ENCODE peak calls at places on chromosomes 2 and 18, in ten cellular contexts. P, Y, T, L, D, I, H, K, J and G are unnamed samples.

GRCh38 chr2:136206613-136207012 is 88.7 kb upstream of the CXCR4 start:
- DNase-seq in P (peak), Y (no peak), T (peak), L (no peak), D (no peak), I (no peak), H (no peak), K (no peak), J (no peak), G (no peak)

GRCh38 chr2:44949329-44950151 is 8.0 kb downstream of the SIX3 start:
- DNase-seq in P (no peak), Y (no peak), T (no peak), L (no peak), D (no peak), I (no peak), H (no peak), K (no peak), J (peak), G (no peak)

GRCh38 chr2:10036095-10036879 is 7.1 kb upstream of the KLF11 start:
- DNase-seq in P (peak), Y (no peak), T (no peak), L (peak), D (peak), I (no peak), H (peak), K (peak), J (no peak), G (no peak)

GRCh38 chr18:61992285-61992684 is 99.5 kb upstream of the RNF152 start:
- DNase-seq in P (no peak), Y (no peak), T (no peak), L (no peak), D (no peak), I (no peak), H (no peak), K (no peak), J (no peak), G (no peak)

GRCh38 chr2:199463000-199463692 is 5.4 kb upstream of the SATB2 start:
- DNase-seq in P (peak), Y (no peak), T (no peak), L (peak), D (peak), I (peak), H (peak), K (no peak), J (peak), G (peak)

GRCh38 chr2:238915596-238915995 is 67.7 kb downstream of the TWIST2 start:
- DNase-seq in P (no peak), Y (no peak), T (no peak), L (peak), D (no peak), I (no peak), H (no peak), K (peak), J (peak), G (no peak)

GRCh38 chr2:174764281-174765063 is at the start of gene CHRNA1:
- DNase-seq in P (no peak), Y (no peak), T (no peak), L (no peak), D (no peak), I (no peak), H (no peak), K (no peak), J (no peak), G (no peak)

GRCh38 chr18:58005885-58006523 is 38.0 kb upstream of the NEDD4L start:
- DNase-seq in P (no peak), Y (no peak), T (no peak), L (no peak), D (no peak), I (no peak), H (no peak), K (no peak), J (no peak), G (no peak)

GRCh38 chr2:128381001-128381938 is 62.6 kb upstream of the HS6ST1 start:
- DNase-seq in P (peak), Y (no peak), T (no peak), L (peak), D (peak), I (no peak), H (peak), K (peak), J (peak), G (no peak)

GRCh38 chr2:214393796-214394195 is 17.1 kb upstream of the VWC2L start:
- DNase-seq in P (no peak), Y (no peak), T (no peak), L (no peak), D (no peak), I (no peak), H (no peak), K (no peak), J (no peak), G (no peak)

GRCh38 chr2:185608799-185609198 is 129.8 kb upstream of the FSIP2 start:
- DNase-seq in P (no peak), Y (no peak), T (no peak), L (no peak), D (no peak), I (no peak), H (no peak), K (no peak), J (no peak), G (no peak)

GRCh38 chr18:71116535-71116934 is 827.7 kb downstream of the SOCS6 start:
- DNase-seq in P (no peak), Y (no peak), T (no peak), L (no peak), D (peak), I (no peak), H (peak), K (no peak), J (no peak), G (no peak)

GRCh38 chr2:195899226-195899625 is 169.4 kb downstream of the DNAH7 start:
- DNase-seq in P (no peak), Y (no peak), T (no peak), L (no peak), D (no peak), I (no peak), H (no peak), K (no peak), J (no peak), G (no peak)

GRCh38 chr18:49547701-49548100 is 14.2 kb upstream of the LIPG start:
- DNase-seq in P (no peak), Y (no peak), T (no peak), L (no peak), D (no peak), I (no peak), H (no peak), K (no peak), J (no peak), G (no peak)

GRCh38 chr2:96530144-96530430 is 6.5 kb upstream of the ARID5A start:
- DNase-seq in P (no peak), Y (no peak), T (no peak), L (no peak), D (no peak), I (no peak), H (no peak), K (no peak), J (no peak), G (no peak)

GRCh38 chr2:172551266-172551665 is 4.6 kb upstream of the PDK1 start:
- DNase-seq in P (no peak), Y (no peak), T (no peak), L (no peak), D (no peak), I (no peak), H (no peak), K (no peak), J (no peak), G (no peak)

GRCh38 chr2:226756131-226756530 is 43.5 kb downstream of the IRS1 start:
- DNase-seq in P (no peak), Y (no peak), T (no peak), L (no peak), D (no peak), I (no peak), H (no peak), K (no peak), J (no peak), G (no peak)

GRCh38 chr2:77105008-77105407 is 417.2 kb downstream of the LRRTM4 start:
- DNase-seq in P (no peak), Y (no peak), T (no peak), L (no peak), D (no peak), I (no peak), H (no peak), K (no peak), J (no peak), G (no peak)

GRCh38 chr2:102463160-102463559 is 9.9 kb upstream of the SLC9A4 start:
- DNase-seq in P (no peak), Y (no peak), T (no peak), L (no peak), D (no peak), I (no peak), H (no peak), K (no peak), J (no peak), G (no peak)

GRCh38 chr2:99485824-99486223 is 4.0 kb downstream of the REV1 start:
- DNase-seq in P (no peak), Y (no peak), T (no peak), L (no peak), D (no peak), I (no peak), H (peak), K (no peak), J (no peak), G (no peak)

GRCh38 chr18:75353357-75353756 is 74.1 kb downstream of the SMIM21 start:
- DNase-seq in P (no peak), Y (no peak), T (no peak), L (no peak), D (no peak), I (no peak), H (no peak), K (no peak), J (no peak), G (no peak)

GRCh38 chr2:29130295-29130694 is 15.1 kb downstream of the CLIP4 start:
- DNase-seq in P (no peak), Y (no peak), T (no peak), L (peak), D (no peak), I (no peak), H (no peak), K (no peak), J (no peak), G (no peak)

GRCh38 chr2:178070824-178071223 is 1.8 kb downstream of the PDE11A start:
- DNase-seq in P (no peak), Y (no peak), T (no peak), L (no peak), D (no peak), I (no peak), H (no peak), K (no peak), J (no peak), G (no peak)

GRCh38 chr2:212539145-212539880 is 711 bp upstream of the ERBB4 start:
- DNase-seq in P (no peak), Y (peak), T (no peak), L (peak), D (peak), I (peak), H (peak), K (no peak), J (peak), G (no peak)

GRCh38 chr2:223979730-223980396 is 22.6 kb downstream of the MRPL44 start:
- DNase-seq in P (no peak), Y (no peak), T (no peak), L (no peak), D (no peak), I (no peak), H (no peak), K (no peak), J (no peak), G (no peak)

GRCh38 chr2:127541849-127542630 is 6.6 kb downstream of the MYO7B start:
- DNase-seq in P (no peak), Y (no peak), T (no peak), L (no peak), D (no peak), I (peak), H (no peak), K (no peak), J (no peak), G (no peak)

GRCh38 chr2:29628078-29628765 is 293.2 kb downstream of the ALK start:
- DNase-seq in P (no peak), Y (no peak), T (no peak), L (no peak), D (no peak), I (no peak), H (no peak), K (no peak), J (no peak), G (no peak)

GRCh38 chr18:38453880-38454279 is 888.3 kb upstream of the CELF4 start:
- DNase-seq in P (no peak), Y (no peak), T (no peak), L (no peak), D (no peak), I (no peak), H (no peak), K (no peak), J (no peak), G (no peak)

GRCh38 chr2:150535176-150535575 is 47.7 kb upstream of the RND3 start:
- DNase-seq in P (no peak), Y (no peak), T (no peak), L (no peak), D (no peak), I (no peak), H (no peak), K (no peak), J (no peak), G (no peak)

GRCh38 chr2:33136570-33136969 is 189.8 kb downstream of the LTBP1 start:
- DNase-seq in P (no peak), Y (no peak), T (no peak), L (no peak), D (no peak), I (no peak), H (no peak), K (no peak), J (no peak), G (no peak)

GRCh38 chr2:80968450-80968849 is 663.9 kb upstream of the LRRTM1 start:
- DNase-seq in P (no peak), Y (no peak), T (no peak), L (no peak), D (no peak), I (no peak), H (no peak), K (no peak), J (no peak), G (no peak)

GRCh38 chr2:187232749-187233148 is 215.3 kb downstream of the CALCRL start:
- DNase-seq in P (no peak), Y (no peak), T (no peak), L (no peak), D (no peak), I (no peak), H (no peak), K (no peak), J (no peak), G (no peak)

GRCh38 chr2:44155577-44156446 is 12.9 kb upstream of the PPM1B start:
- DNase-seq in P (no peak), Y (no peak), T (no peak), L (no peak), D (no peak), I (no peak), H (no peak), K (no peak), J (no peak), G (no peak)

GRCh38 chr2:79860233-79861058 is 347.6 kb downstream of the CTNNA2 start:
- DNase-seq in P (no peak), Y (no peak), T (no peak), L (no peak), D (no peak), I (no peak), H (no peak), K (no peak), J (no peak), G (no peak)

GRCh38 chr2:223815884-223816570 is 21.4 kb downstream of the AP1S3 start:
- DNase-seq in P (no peak), Y (no peak), T (no peak), L (no peak), D (no peak), I (no peak), H (no peak), K (no peak), J (no peak), G (no peak)

GRCh38 chr18:37987901-37988300 is 422.3 kb upstream of the CELF4 start:
- DNase-seq in P (no peak), Y (no peak), T (no peak), L (no peak), D (no peak), I (no peak), H (no peak), K (no peak), J (no peak), G (no peak)

GRCh38 chr2:220163486-220163885 is 536.1 kb downstream of the SLC4A3 start:
- DNase-seq in P (no peak), Y (no peak), T (no peak), L (no peak), D (no peak), I (no peak), H (no peak), K (no peak), J (no peak), G (no peak)

GRCh38 chr2:32063310-32064020 is at the start of gene SPAST:
- DNase-seq in P (peak), Y (peak), T (peak), L (peak), D (peak), I (peak), H (peak), K (peak), J (peak), G (peak)
- TF ChIP-seq POLR2A in P (peak), Y (peak), T (peak), L (no peak), D (no peak), I (peak), H (peak), K (peak), J (peak), G (peak)

GRCh38 chr2:169583494-169583893 is 657 bp upstream of the PPIG start:
- DNase-seq in P (no peak), Y (no peak), T (no peak), L (no peak), D (no peak), I (no peak), H (no peak), K (no peak), J (no peak), G (no peak)

GRCh38 chr2:169585673-169586072 is 1.5 kb downstream of the PPIG start:
- DNase-seq in P (no peak), Y (no peak), T (no peak), L (no peak), D (peak), I (no peak), H (no peak), K (no peak), J (no peak), G (no peak)

GRCh38 chr2:169579044-169579443 is 5.1 kb upstream of the PPIG start:
- DNase-seq in P (no peak), Y (no peak), T (no peak), L (no peak), D (no peak), I (no peak), H (no peak), K (no peak), J (no peak), G (no peak)

DNA sequence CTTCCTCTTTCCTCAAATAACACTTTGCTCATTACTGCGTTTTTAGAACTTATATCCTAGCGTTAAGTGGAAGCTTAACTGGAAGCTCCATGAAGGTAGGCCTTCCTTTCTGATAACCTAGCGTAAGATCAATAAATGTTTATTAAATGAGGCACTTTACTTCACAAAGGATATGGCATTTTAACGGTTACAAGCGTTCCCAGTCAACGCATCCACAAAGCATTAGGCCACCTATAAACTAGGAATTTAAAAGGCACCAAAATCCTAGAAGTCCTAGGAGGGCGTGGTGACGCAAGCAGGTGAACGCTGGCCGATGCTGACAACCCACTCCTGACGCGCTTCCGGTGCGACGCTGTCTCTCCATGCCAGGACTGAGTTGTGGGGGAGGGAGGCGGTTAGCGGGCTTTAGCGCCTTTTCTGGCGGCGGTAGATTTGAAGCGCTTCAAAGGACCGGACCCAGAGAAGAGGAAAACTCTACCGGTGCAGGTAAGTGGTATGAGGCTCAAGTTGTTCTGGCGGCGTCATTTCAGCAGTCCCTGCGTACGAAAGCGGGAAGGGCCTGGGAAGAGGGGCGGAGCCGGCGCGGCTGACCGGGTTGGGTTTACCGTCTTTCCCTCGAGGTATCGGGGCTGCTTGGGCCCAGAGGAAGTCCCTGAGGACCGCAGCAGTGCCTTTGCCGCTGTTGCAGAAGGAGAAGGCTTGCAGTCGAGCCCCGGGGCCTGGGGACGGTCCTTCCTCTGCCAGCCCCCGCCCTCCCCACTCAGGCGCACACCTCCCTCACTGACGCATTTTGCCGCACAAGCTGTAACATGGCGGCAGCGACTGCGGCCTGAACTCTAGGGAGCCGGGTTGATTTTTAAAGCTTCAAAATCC is at the start of gene PPIG:
- DNase-seq in P (peak), Y (peak), T (peak), L (peak), D (peak), I (peak), H (peak), K (peak), J (peak), G (peak)
- TF ChIP-seq POLR2A in P (peak), Y (peak), T (peak), L (peak), D (no peak), I (peak), H (peak), K (peak), J (peak), G (peak)

DNA sequence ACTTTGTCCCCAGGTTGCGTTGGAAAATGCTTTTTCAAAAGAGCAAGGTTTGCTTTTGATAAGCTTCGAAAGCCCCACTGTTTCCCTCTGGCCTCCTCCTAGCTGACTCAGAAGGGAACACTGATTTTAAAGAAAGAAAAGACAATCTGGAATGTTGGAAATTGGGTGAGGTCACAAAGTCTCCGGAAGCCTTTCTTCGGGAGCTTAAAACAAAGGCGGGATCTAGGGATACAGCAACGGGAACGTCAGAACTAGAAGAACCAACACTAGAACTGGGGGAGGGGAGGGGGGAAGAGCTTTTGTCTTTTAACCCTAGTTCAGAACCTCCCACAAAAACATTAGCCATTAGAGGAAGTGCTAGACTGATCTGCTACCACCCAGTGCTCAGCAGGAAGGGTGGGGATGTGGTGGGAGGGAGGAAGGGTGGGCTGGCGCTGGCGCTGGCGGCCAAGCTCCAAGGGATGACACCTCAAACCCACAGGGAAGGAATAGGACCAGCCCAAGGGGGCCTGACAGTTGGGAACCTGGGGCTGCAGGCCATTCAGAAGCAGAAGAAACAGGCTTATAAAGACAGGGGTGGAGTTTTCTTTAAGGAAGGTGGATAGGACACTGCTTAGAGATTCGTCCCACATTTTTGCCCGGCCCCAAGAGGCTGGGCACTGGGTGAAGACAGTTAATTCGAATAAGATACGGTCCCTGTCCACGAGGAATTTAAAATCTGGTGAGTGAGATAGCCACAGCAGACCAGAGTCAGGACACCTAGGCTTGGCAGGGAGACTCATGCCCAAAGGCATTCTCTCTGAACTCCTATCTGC is 1.7 kb downstream of the TMSB10 start:
- DNase-seq in P (peak), Y (peak), T (peak), L (peak), D (peak), I (no peak), H (peak), K (no peak), J (peak), G (no peak)
- TF ChIP-seq POLR2A in P (peak), Y (no peak), T (peak), L (peak), D (no peak), I (peak), H (peak), K (no peak), J (peak), G (peak)

GRCh38 chr18:63980027-63980426 is 10.1 kb downstream of the SERPINB8 start:
- DNase-seq in P (no peak), Y (no peak), T (no peak), L (no peak), D (no peak), I (no peak), H (no peak), K (no peak), J (no peak), G (no peak)

GRCh38 chr18:63979409-63979908 is 9.6 kb downstream of the SERPINB8 start:
- DNase-seq in P (peak), Y (peak), T (no peak), L (peak), D (peak), I (peak), H (peak), K (no peak), J (no peak), G (no peak)

GRCh38 chr18:63982361-63982760 is 12.5 kb downstream of the SERPINB8 start:
- DNase-seq in P (no peak), Y (no peak), T (no peak), L (no peak), D (no peak), I (no peak), H (no peak), K (no peak), J (no peak), G (no peak)

GRCh38 chr18:63981719-63982118 is 11.8 kb downstream of the SERPINB8 start:
- DNase-seq in P (no peak), Y (no peak), T (no peak), L (no peak), D (no peak), I (no peak), H (no peak), K (no peak), J (no peak), G (no peak)

GRCh38 chr18:63980896-63981454 is 11.1 kb downstream of the SERPINB8 start:
- DNase-seq in P (no peak), Y (no peak), T (no peak), L (no peak), D (no peak), I (no peak), H (no peak), K (no peak), J (no peak), G (no peak)
- TF ChIP-seq POLR2A in P (no peak), Y (no peak), T (no peak), L (no peak), D (no peak), I (no peak), H (no peak), K (no peak), J (no peak), G (peak)